ENCODE peak calls at places on chromosomes 7 and 10, in four cellular contexts. Q, R, Y and K are unnamed samples.

GRCh38 chr10:37314862-37315261 is 189.5 kb downstream of the ANKRD30A start:
- DNase-seq in Y (no peak), Q (peak), R (no peak), K (no peak)

GRCh38 chr7:69367785-69368184 is 230.5 kb upstream of the AUTS2 start:
- DNase-seq in Q (peak), Y (no peak), R (peak), K (no peak)

GRCh38 chr10:59563506-59563905 is 146.1 kb downstream of the SLC16A9 start:
- DNase-seq in R (no peak), Q (no peak), Y (no peak), K (no peak)

GRCh38 chr10:122515588-122516231 is 44.8 kb upstream of the DMBT1 start:
- DNase-seq in R (no peak), Q (no peak), Y (no peak), K (no peak)

GRCh38 chr7:48035301-48035966 is at the start of gene C7orf57:
- DNase-seq in R (peak), Y (peak), Q (peak), K (peak)

GRCh38 chr7:5234852-5235831 is 45.1 kb downstream of the WIPI2 start:
- DNase-seq in R (peak), Q (no peak), Y (no peak), K (no peak)

GRCh38 chr7:42198974-42199668 is 37.9 kb downstream of the GLI3 start:
- DNase-seq in Q (no peak), R (no peak), Y (no peak), K (no peak)

GRCh38 chr7:70723339-70723738 is 408.6 kb upstream of the GALNT17 start:
- DNase-seq in Y (no peak), R (no peak), Q (no peak), K (no peak)

GRCh38 chr10:97517778-97518561 is 19.2 kb downstream of the UBTD1 start:
- DNase-seq in R (no peak), Y (no peak), Q (no peak), K (peak)

GRCh38 chr10:36608251-36608650 is 517.1 kb upstream of the ANKRD30A start:
- DNase-seq in Q (no peak), R (no peak), Y (no peak), K (no peak)

GRCh38 chr10:96767611-96768010 is 47.3 kb upstream of the PIK3AP1 start:
- DNase-seq in R (no peak), Y (no peak), Q (no peak), K (no peak)

GRCh38 chr7:26279405-26279804 is 12.3 kb upstream of the SNX10 start:
- DNase-seq in R (peak), Q (no peak), Y (no peak), K (no peak)

GRCh38 chr10:132878730-132879407 is 63.5 kb downstream of the CFAP46 start:
- DNase-seq in Y (no peak), R (no peak), Q (no peak), K (peak)

GRCh38 chr7:137209151-137209822 is 134.2 kb downstream of the PTN start:
- DNase-seq in Y (no peak), R (no peak), Q (no peak), K (no peak)

GRCh38 chr10:112183329-112184051 is at the start of gene GPAM:
- DNase-seq in R (peak), Q (peak), Y (peak), K (peak)

GRCh38 chr7:78226059-78226658 is 427.6 kb downstream of the PHTF2 start:
- DNase-seq in R (peak), Y (peak), Q (peak), K (no peak)

GRCh38 chr10:113297226-113297625 is 255.6 kb upstream of the HABP2 start:
- DNase-seq in Q (no peak), R (no peak), Y (no peak), K (no peak)

GRCh38 chr10:124563320-124563719 is 101.7 kb downstream of the LHPP start:
- DNase-seq in Q (no peak), Y (no peak), R (no peak), K (peak)

GRCh38 chr7:15326044-15326644 is 235.7 kb downstream of the AGMO start:
- DNase-seq in Y (no peak), Q (peak), R (peak), K (no peak)

GRCh38 chr7:69735582-69735981 is 137.3 kb downstream of the AUTS2 start:
- DNase-seq in Q (no peak), Y (no peak), R (no peak), K (no peak)

GRCh38 chr7:95295399-95295798 is 28.9 kb downstream of the PON1 start:
- DNase-seq in Y (no peak), R (no peak), Q (no peak), K (no peak)

GRCh38 chr7:132367007-132367406 is 209.3 kb downstream of the PLXNA4 start:
- DNase-seq in R (no peak), Q (no peak), Y (no peak), K (no peak)